ENCODE peak calls at places on chromosomes 4 and X, in nine cellular contexts. X, B, Z, F, C, P, T, W and G are unnamed samples.

GRCh38 chrX:45472968-45473367 is 272.3 kb upstream of the DIPK2B start:
- DNase-seq in X (no peak), B (no peak), Z (no peak), F (peak), C (peak), P (no peak), T (peak), W (no peak), G (no peak)

GRCh38 chr4:72312032-72312650 is 256.9 kb downstream of the ADAMTS3 start:
- DNase-seq in X (peak), B (no peak), Z (peak), F (peak), C (peak), P (peak), T (peak), W (no peak), G (no peak)

GRCh38 chr4:17597517-17597916 is 16.9 kb upstream of the MED28 start:
- DNase-seq in X (no peak), B (no peak), Z (no peak), F (no peak), C (peak), P (no peak), T (peak), W (no peak), G (no peak)

GRCh38 chr4:74451214-74451661 is 6.3 kb downstream of the AREG start:
- DNase-seq in X (no peak), B (no peak), Z (no peak), F (peak), C (peak), P (no peak), T (peak), W (no peak), G (no peak)

GRCh38 chr4:177251237-177251636 is 58.4 kb upstream of the NEIL3 start:
- DNase-seq in X (no peak), B (no peak), Z (no peak), F (no peak), C (no peak), P (no peak), T (no peak), W (no peak), G (peak)

GRCh38 chr4:61411241-61411640 is 211.1 kb downstream of the ADGRL3 start:
- DNase-seq in X (no peak), B (no peak), Z (no peak), F (no peak), C (no peak), P (no peak), T (no peak), W (no peak), G (no peak)

GRCh38 chr4:13872145-13872544 is 244.6 kb upstream of the BOD1L1 start:
- DNase-seq in X (no peak), B (no peak), Z (no peak), F (no peak), C (peak), P (no peak), T (peak), W (no peak), G (no peak)

GRCh38 chr4:88097301-88097700 is 61.1 kb downstream of the ABCG2 start:
- DNase-seq in X (no peak), B (no peak), Z (no peak), F (peak), C (peak), P (no peak), T (no peak), W (no peak), G (no peak)

GRCh38 chr4:112853662-112854256 is 195.7 kb upstream of the ANK2 start:
- DNase-seq in X (no peak), B (no peak), Z (no peak), F (peak), C (peak), P (no peak), T (no peak), W (no peak), G (no peak)

GRCh38 chr4:149796381-149796780 is 19.3 kb downstream of the IQCM start:
- DNase-seq in X (no peak), B (no peak), Z (no peak), F (no peak), C (peak), P (no peak), T (peak), W (no peak), G (no peak)

GRCh38 chr4:129138762-129139496 is 43.0 kb downstream of the C4orf33 start:
- DNase-seq in X (no peak), B (no peak), Z (no peak), F (no peak), C (no peak), P (no peak), T (peak), W (no peak), G (no peak)

GRCh38 chr4:15781427-15782095 is 3.4 kb downstream of the CD38 start:
- DNase-seq in X (no peak), B (no peak), Z (no peak), F (no peak), C (no peak), P (no peak), T (peak), W (no peak), G (no peak)

GRCh38 chr4:135344492-135344891 is 1142.9 kb upstream of the PABPC4L start:
- DNase-seq in X (no peak), B (no peak), Z (no peak), F (no peak), C (no peak), P (no peak), T (no peak), W (no peak), G (no peak)

GRCh38 chr4:112637552-112637866 is 566 bp downstream of the LARP7 start:
- DNase-seq in X (no peak), B (no peak), Z (no peak), F (no peak), C (no peak), P (no peak), T (no peak), W (no peak), G (no peak)

GRCh38 chr4:164894725-164895124 is 17.7 kb downstream of the APELA start:
- DNase-seq in X (no peak), B (no peak), Z (no peak), F (no peak), C (no peak), P (no peak), T (no peak), W (no peak), G (no peak)

GRCh38 chrX:48972214-48973164 is 845 bp upstream of the KCND1 start:
- DNase-seq in X (no peak), B (peak), Z (no peak), F (peak), C (peak), P (peak), T (no peak), W (no peak), G (peak)

GRCh38 chr4:145587088-145587487 is 32.1 kb upstream of the MMAA start:
- DNase-seq in X (no peak), B (no peak), Z (no peak), F (no peak), C (no peak), P (no peak), T (no peak), W (no peak), G (no peak)

GRCh38 chr4:20337261-20337664 is 85.6 kb downstream of the SLIT2 start:
- DNase-seq in X (no peak), B (no peak), Z (no peak), F (no peak), C (no peak), P (no peak), T (no peak), W (no peak), G (no peak)

GRCh38 chr4:26525136-26525535 is 34.9 kb upstream of the CCKAR start:
- DNase-seq in X (no peak), B (no peak), Z (no peak), F (peak), C (peak), P (no peak), T (peak), W (no peak), G (no peak)

GRCh38 chrX:134734343-134735001 is 76.2 kb upstream of the PLAC1 start:
- DNase-seq in X (no peak), B (no peak), Z (no peak), F (peak), C (no peak), P (no peak), T (no peak), W (no peak), G (no peak)

GRCh38 chr4:85744950-85745349 is 270.0 kb downstream of the ARHGAP24 start:
- DNase-seq in X (no peak), B (no peak), Z (no peak), F (no peak), C (peak), P (no peak), T (peak), W (no peak), G (no peak)

GRCh38 chr4:94548571-94548970 is 96.8 kb downstream of the PDLIM5 start:
- DNase-seq in X (no peak), B (no peak), Z (no peak), F (peak), C (peak), P (no peak), T (peak), W (no peak), G (no peak)

GRCh38 chr4:147071341-147071740 is 125.7 kb upstream of the TTC29 start:
- DNase-seq in X (no peak), B (no peak), Z (no peak), F (no peak), C (no peak), P (no peak), T (no peak), W (no peak), G (no peak)

GRCh38 chrX:49237060-49237459 is 1.8 kb downstream of the CCDC22 start:
- DNase-seq in X (no peak), B (no peak), Z (no peak), F (no peak), C (no peak), P (no peak), T (no peak), W (no peak), G (no peak)

GRCh38 chr4:11669156-11669555 is 240.5 kb upstream of the HS3ST1 start:
- DNase-seq in X (no peak), B (no peak), Z (no peak), F (peak), C (no peak), P (no peak), T (peak), W (no peak), G (no peak)

GRCh38 chrX:45850197-45850774 is 649.6 kb upstream of the DIPK2B start:
- DNase-seq in X (no peak), B (no peak), Z (no peak), F (peak), C (peak), P (no peak), T (peak), W (no peak), G (no peak)

GRCh38 chr4:22848332-22848731 is 155.6 kb downstream of the GBA3 start:
- DNase-seq in X (no peak), B (no peak), Z (no peak), F (no peak), C (no peak), P (no peak), T (no peak), W (no peak), G (no peak)

GRCh38 chrX:72130156-72130761 is 1.5 kb downstream of the RTL5 start:
- DNase-seq in X (no peak), B (no peak), Z (no peak), F (no peak), C (no peak), P (no peak), T (no peak), W (no peak), G (no peak)

GRCh38 chrX:97102938-97103337 is 219.2 kb downstream of the RPA4 start:
- DNase-seq in X (no peak), B (no peak), Z (no peak), F (no peak), C (no peak), P (no peak), T (no peak), W (no peak), G (no peak)

GRCh38 chr4:133565379-133565778 is 416.3 kb downstream of the PCDH10 start:
- DNase-seq in X (no peak), B (no peak), Z (no peak), F (peak), C (no peak), P (no peak), T (peak), W (no peak), G (no peak)

GRCh38 chr4:121977251-121978168 is 25.6 kb upstream of the TRPC3 start:
- DNase-seq in X (no peak), B (peak), Z (no peak), F (peak), C (no peak), P (no peak), T (no peak), W (no peak), G (no peak)

GRCh38 chrX:10636851-10637250 is 16.5 kb upstream of the MID1 start:
- DNase-seq in X (no peak), B (no peak), Z (no peak), F (no peak), C (no peak), P (no peak), T (no peak), W (no peak), G (no peak)

GRCh38 chr4:124177647-124178425 is 534.7 kb downstream of the ANKRD50 start:
- DNase-seq in X (no peak), B (no peak), Z (no peak), F (peak), C (peak), P (no peak), T (peak), W (no peak), G (no peak)

GRCh38 chr4:123423819-123424218 is 27.2 kb downstream of the SPRY1 start:
- DNase-seq in X (no peak), B (no peak), Z (no peak), F (no peak), C (no peak), P (no peak), T (no peak), W (no peak), G (no peak)

GRCh38 chrX:22247169-22247568 is 25.5 kb upstream of the CBLL2 start:
- DNase-seq in X (no peak), B (no peak), Z (no peak), F (peak), C (peak), P (no peak), T (peak), W (no peak), G (no peak)

GRCh38 chrX:2511326-2511725 is 10.6 kb upstream of the DHRSX start:
- DNase-seq in X (no peak), B (no peak), Z (no peak), F (no peak), C (no peak), P (no peak), T (no peak), W (no peak), G (no peak)
- H3K4me3 ChIP-seq in X (no peak), B (no peak), Z (no peak), F (no peak), C (no peak), P (no peak), T (no peak), W (no peak), G (no peak)

DNA sequence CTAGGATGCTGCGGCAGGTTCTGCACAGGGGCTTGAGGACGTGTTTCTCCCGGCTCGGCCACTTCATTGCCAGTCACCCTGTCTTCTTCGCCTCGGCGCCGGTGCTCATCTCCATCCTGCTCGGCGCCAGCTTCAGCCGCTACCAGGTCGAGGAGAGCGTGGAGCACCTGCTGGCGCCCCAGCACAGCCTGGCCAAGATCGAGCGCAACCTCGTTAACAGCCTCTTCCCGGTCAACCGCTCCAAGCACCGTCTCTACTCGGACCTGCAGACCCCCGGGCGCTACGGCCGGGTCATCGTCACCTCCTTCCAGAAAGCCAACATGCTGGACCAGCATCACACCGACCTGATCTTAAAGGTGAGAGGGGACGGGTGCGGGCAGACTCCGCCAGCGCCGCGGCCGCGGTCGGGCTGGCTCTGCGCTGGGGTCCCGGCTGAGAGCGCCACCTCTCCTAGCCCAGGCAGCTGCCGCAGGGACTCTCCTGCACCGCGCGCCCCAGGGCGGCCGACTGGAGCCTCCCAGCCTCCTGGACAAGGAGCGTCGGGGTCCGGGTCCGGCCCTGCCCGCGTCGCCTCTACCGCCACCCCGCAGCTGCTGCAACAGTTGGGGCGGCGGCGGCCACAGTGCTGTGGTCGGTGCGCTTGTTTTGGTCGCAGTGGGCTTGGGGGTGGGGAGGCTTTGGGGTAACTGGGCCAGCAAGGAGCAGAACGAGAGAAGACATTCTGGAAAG is 386 bp downstream of the PTCHD1 start:
- DNase-seq in X (no peak), B (no peak), Z (no peak), F (no peak), C (no peak), P (no peak), T (no peak), W (no peak), G (no peak)
- H3K4me3 ChIP-seq in X (peak), B (no peak), Z (no peak), F (peak), C (no peak), P (peak), T (no peak), W (no peak), G (peak)

DNA sequence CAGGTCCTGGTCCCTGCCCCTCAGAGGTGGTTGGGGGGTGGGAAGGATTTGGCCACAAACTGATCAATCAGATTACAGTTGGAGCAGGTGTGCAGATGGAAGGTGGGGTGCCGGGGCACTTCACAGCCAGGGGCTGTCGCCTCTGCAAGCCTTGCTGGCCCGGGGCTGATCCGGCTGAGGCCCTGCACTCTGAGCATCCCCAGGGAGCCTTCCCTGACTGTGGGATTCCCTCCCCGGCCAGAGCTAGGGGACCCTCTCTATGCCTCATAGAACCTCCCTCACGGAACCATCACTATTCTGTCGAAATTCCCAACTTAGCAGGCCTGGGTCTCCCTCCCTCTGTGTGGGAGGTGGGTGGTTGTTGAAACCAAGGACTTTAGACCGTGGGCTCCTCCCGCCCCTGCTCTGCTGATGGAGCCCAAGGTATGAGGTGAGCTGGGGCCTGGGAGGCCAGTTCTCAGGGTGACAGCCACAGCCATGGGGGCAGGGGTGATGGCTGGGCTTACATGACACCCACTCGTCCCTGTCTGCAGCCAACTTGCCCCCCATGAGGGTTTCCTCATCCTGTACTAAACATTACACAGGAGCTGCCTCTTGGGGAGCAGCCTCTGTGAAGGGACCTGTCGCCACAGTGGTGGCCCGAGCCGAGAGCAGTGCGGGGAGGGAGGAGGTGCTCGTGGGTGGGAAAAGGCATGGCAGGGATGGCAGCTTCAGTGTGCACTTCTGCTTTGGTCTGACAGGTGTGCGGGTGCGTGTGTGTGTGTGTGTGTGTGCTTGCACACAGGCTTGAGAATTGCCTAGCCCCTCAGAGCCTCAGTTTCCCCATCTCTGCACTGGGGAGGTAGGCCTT is 3.7 kb downstream of the SH3TC1 start:
- DNase-seq in X (no peak), B (no peak), Z (no peak), F (no peak), C (no peak), P (no peak), T (no peak), W (no peak), G (no peak)
- H3K4me3 ChIP-seq in X (no peak), B (no peak), Z (peak), F (no peak), C (no peak), P (no peak), T (no peak), W (no peak), G (peak)

GRCh38 chrX:80022363-80023031 is 7.9 kb downstream of the TBX22 start:
- DNase-seq in X (no peak), B (no peak), Z (no peak), F (no peak), C (no peak), P (no peak), T (no peak), W (no peak), G (no peak)
- H3K4me3 ChIP-seq in X (peak), B (no peak), Z (no peak), F (no peak), C (no peak), P (peak), T (no peak), W (no peak), G (no peak)

GRCh38 chrX:107674480-107675364 is 46.4 kb downstream of the PRPS1 start:
- DNase-seq in X (peak), B (peak), Z (peak), F (peak), C (peak), P (peak), T (peak), W (no peak), G (no peak)

GRCh38 chrX:107676559-107677378 is 48.5 kb downstream of the PRPS1 start:
- DNase-seq in X (peak), B (peak), Z (peak), F (peak), C (peak), P (peak), T (peak), W (peak), G (no peak)

GRCh38 chrX:107673933-107674479 is 45.7 kb downstream of the PRPS1 start:
- DNase-seq in X (peak), B (peak), Z (peak), F (no peak), C (peak), P (peak), T (peak), W (peak), G (peak)

GRCh38 chrX:107675823-107676555 is 47.7 kb downstream of the PRPS1 start:
- DNase-seq in X (no peak), B (no peak), Z (no peak), F (peak), C (peak), P (peak), T (peak), W (no peak), G (no peak)

DNA sequence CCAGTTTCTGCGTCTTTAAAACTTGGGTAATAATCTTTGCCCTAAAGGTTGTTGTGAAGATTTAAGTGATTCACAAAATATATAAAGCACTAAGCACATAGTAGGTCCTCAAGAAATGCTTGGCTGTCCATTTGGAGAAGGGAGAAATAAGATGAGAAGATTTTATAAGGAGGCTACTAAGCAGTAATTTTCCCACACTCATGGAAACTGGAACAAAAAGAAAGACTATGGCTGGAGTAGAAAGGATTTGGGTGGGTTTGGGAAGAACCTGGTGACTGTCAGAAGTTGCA is 47.0 kb downstream of the PRPS1 start:
- DNase-seq in X (no peak), B (no peak), Z (no peak), F (no peak), C (no peak), P (no peak), T (no peak), W (no peak), G (no peak)
- H3K4me3 ChIP-seq in X (peak), B (peak), Z (peak), F (no peak), C (no peak), P (peak), T (peak), W (peak), G (no peak)

GRCh38 chrX:23782455-23782854 is 518 bp upstream of the SAT1 start:
- DNase-seq in X (no peak), B (no peak), Z (no peak), F (no peak), C (peak), P (no peak), T (no peak), W (no peak), G (no peak)
- H3K4me3 ChIP-seq in X (peak), B (no peak), Z (peak), F (peak), C (peak), P (peak), T (no peak), W (peak), G (peak)